ENCODE peak calls at places on chromosomes 16 and 17, in six cellular contexts. One of them, this sample, is unnamed.

GRCh38 chr16:19282101-19282500 is 3.4 kb upstream of the CLEC19A start:
- DNase-seq in activated CD8-positive, alpha-beta memory T cell treated with anti-CD3 and anti-CD28 coated beads for 1 hour: no peak
- DNase-seq in CD8-positive, alpha-beta T cell: no peak
- DNase-seq in AG08395: no peak
- DNase-seq in effector memory CD4-positive, alpha-beta T cell: no peak
- DNase-seq in hippocampal formation: no peak
- DNase-seq in this sample: no peak

GRCh38 chr16:88686062-88686438 is 257 bp downstream of the SNAI3 start:
- DNase-seq in AG08395: no peak
- DNase-seq in activated CD8-positive, alpha-beta memory T cell treated with anti-CD3 and anti-CD28 coated beads for 1 hour: no peak
- DNase-seq in effector memory CD4-positive, alpha-beta T cell: peak; percentile 29
- DNase-seq in CD8-positive, alpha-beta T cell: no peak
- DNase-seq in hippocampal formation: no peak
- DNase-seq in this sample: no peak

GRCh38 chr16:85365120-85365519 is 248.0 kb upstream of the GSE1 start:
- DNase-seq in hippocampal formation: no peak
- DNase-seq in AG08395: no peak
- DNase-seq in activated CD8-positive, alpha-beta memory T cell treated with anti-CD3 and anti-CD28 coated beads for 1 hour: no peak
- DNase-seq in CD8-positive, alpha-beta T cell: no peak
- DNase-seq in effector memory CD4-positive, alpha-beta T cell: no peak
- DNase-seq in this sample: no peak

GRCh38 chr17:70033165-70033564 is 41.9 kb upstream of the KCNJ16 start:
- DNase-seq in CD8-positive, alpha-beta T cell: no peak
- DNase-seq in hippocampal formation: no peak
- DNase-seq in AG08395: no peak
- DNase-seq in activated CD8-positive, alpha-beta memory T cell treated with anti-CD3 and anti-CD28 coated beads for 1 hour: no peak
- DNase-seq in effector memory CD4-positive, alpha-beta T cell: no peak
- DNase-seq in this sample: no peak

GRCh38 chr17:32386844-32387243 is 36.9 kb downstream of the ZNF207 start:
- DNase-seq in activated CD8-positive, alpha-beta memory T cell treated with anti-CD3 and anti-CD28 coated beads for 1 hour: no peak
- DNase-seq in CD8-positive, alpha-beta T cell: no peak
- DNase-seq in AG08395: no peak
- DNase-seq in hippocampal formation: no peak
- DNase-seq in effector memory CD4-positive, alpha-beta T cell: no peak
- DNase-seq in this sample: no peak

GRCh38 chr17:31487648-31488263 is 96.3 kb downstream of the RAB11FIP4 start:
- DNase-seq in hippocampal formation: peak; percentile 82
- DNase-seq in effector memory CD4-positive, alpha-beta T cell: peak; percentile 96
- DNase-seq in CD8-positive, alpha-beta T cell: peak; percentile 94
- DNase-seq in AG08395: peak; percentile 48
- DNase-seq in activated CD8-positive, alpha-beta memory T cell treated with anti-CD3 and anti-CD28 coated beads for 1 hour: peak; percentile 87
- DNase-seq in this sample: no peak

GRCh38 chr16:75376475-75376907 is 56.8 kb downstream of the CFDP1 start:
- DNase-seq in CD8-positive, alpha-beta T cell: no peak
- DNase-seq in activated CD8-positive, alpha-beta memory T cell treated with anti-CD3 and anti-CD28 coated beads for 1 hour: no peak
- DNase-seq in effector memory CD4-positive, alpha-beta T cell: no peak
- DNase-seq in AG08395: no peak
- DNase-seq in hippocampal formation: no peak
- DNase-seq in this sample: no peak

GRCh38 chr16:23064642-23065041 is 84.6 kb downstream of the USP31 start:
- DNase-seq in activated CD8-positive, alpha-beta memory T cell treated with anti-CD3 and anti-CD28 coated beads for 1 hour: no peak
- DNase-seq in CD8-positive, alpha-beta T cell: no peak
- DNase-seq in AG08395: peak; percentile 18
- DNase-seq in effector memory CD4-positive, alpha-beta T cell: no peak
- DNase-seq in hippocampal formation: no peak
- DNase-seq in this sample: no peak

GRCh38 chr17:42050360-42051012 is at the start of gene C17orf113:
- DNase-seq in hippocampal formation: peak; percentile 13
- DNase-seq in CD8-positive, alpha-beta T cell: no peak
- DNase-seq in AG08395: peak; percentile 58
- DNase-seq in activated CD8-positive, alpha-beta memory T cell treated with anti-CD3 and anti-CD28 coated beads for 1 hour: no peak
- DNase-seq in effector memory CD4-positive, alpha-beta T cell: peak; percentile 9
- DNase-seq in this sample: no peak

GRCh38 chr17:72569193-72569946 is 448.6 kb downstream of the SOX9 start:
- DNase-seq in hippocampal formation: no peak
- DNase-seq in activated CD8-positive, alpha-beta memory T cell treated with anti-CD3 and anti-CD28 coated beads for 1 hour: no peak
- DNase-seq in CD8-positive, alpha-beta T cell: no peak
- DNase-seq in effector memory CD4-positive, alpha-beta T cell: no peak
- DNase-seq in AG08395: no peak
- DNase-seq in this sample: no peak

GRCh38 chr16:83118365-83118764 is 491.6 kb downstream of the CDH13 start:
- DNase-seq in hippocampal formation: no peak
- DNase-seq in AG08395: peak; percentile 61
- DNase-seq in CD8-positive, alpha-beta T cell: no peak
- DNase-seq in activated CD8-positive, alpha-beta memory T cell treated with anti-CD3 and anti-CD28 coated beads for 1 hour: no peak
- DNase-seq in effector memory CD4-positive, alpha-beta T cell: no peak
- DNase-seq in this sample: peak; percentile 35

GRCh38 chr17:17628388-17629008 is 37.0 kb upstream of the PEMT start:
- DNase-seq in CD8-positive, alpha-beta T cell: no peak
- DNase-seq in activated CD8-positive, alpha-beta memory T cell treated with anti-CD3 and anti-CD28 coated beads for 1 hour: no peak
- DNase-seq in AG08395: no peak
- DNase-seq in effector memory CD4-positive, alpha-beta T cell: no peak
- DNase-seq in hippocampal formation: no peak
- DNase-seq in this sample: no peak

GRCh38 chr17:40304464-40304863 is 4.5 kb upstream of the RARA start:
- DNase-seq in activated CD8-positive, alpha-beta memory T cell treated with anti-CD3 and anti-CD28 coated beads for 1 hour: no peak
- DNase-seq in effector memory CD4-positive, alpha-beta T cell: no peak
- DNase-seq in AG08395: peak; percentile 86
- DNase-seq in hippocampal formation: no peak
- DNase-seq in CD8-positive, alpha-beta T cell: no peak
- DNase-seq in this sample: peak; percentile 66

GRCh38 chr17:7102421-7102820 is 12.2 kb downstream of the ASGR2 start:
- DNase-seq in effector memory CD4-positive, alpha-beta T cell: no peak
- DNase-seq in activated CD8-positive, alpha-beta memory T cell treated with anti-CD3 and anti-CD28 coated beads for 1 hour: no peak
- DNase-seq in hippocampal formation: no peak
- DNase-seq in CD8-positive, alpha-beta T cell: no peak
- DNase-seq in AG08395: no peak
- DNase-seq in this sample: no peak

GRCh38 chr16:56911771-56912541 is 20.0 kb upstream of the HERPUD1 start:
- DNase-seq in hippocampal formation: no peak
- DNase-seq in activated CD8-positive, alpha-beta memory T cell treated with anti-CD3 and anti-CD28 coated beads for 1 hour: no peak
- DNase-seq in AG08395: peak; percentile 32
- DNase-seq in CD8-positive, alpha-beta T cell: no peak
- DNase-seq in effector memory CD4-positive, alpha-beta T cell: no peak
- DNase-seq in this sample: no peak

GRCh38 chr17:40419559-40420331 is 2.0 kb upstream of the TOP2A start:
- DNase-seq in AG08395: no peak
- DNase-seq in hippocampal formation: no peak
- DNase-seq in effector memory CD4-positive, alpha-beta T cell: no peak
- DNase-seq in CD8-positive, alpha-beta T cell: no peak
- DNase-seq in activated CD8-positive, alpha-beta memory T cell treated with anti-CD3 and anti-CD28 coated beads for 1 hour: no peak
- DNase-seq in this sample: no peak

GRCh38 chr16:85856054-85856453 is 42.9 kb upstream of the IRF8 start:
- DNase-seq in AG08395: no peak
- DNase-seq in CD8-positive, alpha-beta T cell: no peak
- DNase-seq in hippocampal formation: no peak
- DNase-seq in activated CD8-positive, alpha-beta memory T cell treated with anti-CD3 and anti-CD28 coated beads for 1 hour: no peak
- DNase-seq in effector memory CD4-positive, alpha-beta T cell: no peak
- DNase-seq in this sample: no peak

GRCh38 chr17:17724307-17724921 is 43.2 kb downstream of the RAI1 start:
- DNase-seq in AG08395: peak; percentile 45
- DNase-seq in CD8-positive, alpha-beta T cell: no peak
- DNase-seq in activated CD8-positive, alpha-beta memory T cell treated with anti-CD3 and anti-CD28 coated beads for 1 hour: no peak
- DNase-seq in effector memory CD4-positive, alpha-beta T cell: no peak
- DNase-seq in hippocampal formation: no peak
- DNase-seq in this sample: no peak

GRCh38 chr16:64094992-64095579 is 1026.8 kb downstream of the CDH11 start:
- DNase-seq in hippocampal formation: no peak
- DNase-seq in effector memory CD4-positive, alpha-beta T cell: no peak
- DNase-seq in AG08395: peak; percentile 44
- DNase-seq in activated CD8-positive, alpha-beta memory T cell treated with anti-CD3 and anti-CD28 coated beads for 1 hour: no peak
- DNase-seq in CD8-positive, alpha-beta T cell: no peak
- DNase-seq in this sample: no peak

GRCh38 chr17:17701112-17701511 is 19.9 kb downstream of the RAI1 start:
- DNase-seq in hippocampal formation: no peak
- DNase-seq in activated CD8-positive, alpha-beta memory T cell treated with anti-CD3 and anti-CD28 coated beads for 1 hour: no peak
- DNase-seq in effector memory CD4-positive, alpha-beta T cell: no peak
- DNase-seq in AG08395: no peak
- DNase-seq in CD8-positive, alpha-beta T cell: no peak
- DNase-seq in this sample: no peak

GRCh38 chr16:54282202-54282922 is 4.2 kb downstream of the IRX3 start:
- DNase-seq in effector memory CD4-positive, alpha-beta T cell: no peak
- DNase-seq in hippocampal formation: no peak
- DNase-seq in CD8-positive, alpha-beta T cell: no peak
- DNase-seq in activated CD8-positive, alpha-beta memory T cell treated with anti-CD3 and anti-CD28 coated beads for 1 hour: no peak
- DNase-seq in AG08395: no peak
- DNase-seq in this sample: no peak

GRCh38 chr17:2192367-2193028 is 111.1 kb downstream of the SMG6 start:
- DNase-seq in hippocampal formation: no peak
- DNase-seq in activated CD8-positive, alpha-beta memory T cell treated with anti-CD3 and anti-CD28 coated beads for 1 hour: peak; percentile 50
- DNase-seq in CD8-positive, alpha-beta T cell: peak; percentile 24
- DNase-seq in AG08395: peak; percentile 82
- DNase-seq in effector memory CD4-positive, alpha-beta T cell: no peak
- DNase-seq in this sample: peak; percentile 95

GRCh38 chr17:75051941-75052340 is 4.9 kb downstream of the KCTD2 start:
- DNase-seq in hippocampal formation: no peak
- DNase-seq in activated CD8-positive, alpha-beta memory T cell treated with anti-CD3 and anti-CD28 coated beads for 1 hour: no peak
- DNase-seq in AG08395: no peak
- DNase-seq in CD8-positive, alpha-beta T cell: no peak
- DNase-seq in effector memory CD4-positive, alpha-beta T cell: no peak
- DNase-seq in this sample: no peak

GRCh38 chr16:31382485-31383161 is 10.5 kb upstream of the ITGAD start:
- DNase-seq in effector memory CD4-positive, alpha-beta T cell: no peak
- DNase-seq in AG08395: peak; percentile 75
- DNase-seq in hippocampal formation: peak; percentile 14
- DNase-seq in activated CD8-positive, alpha-beta memory T cell treated with anti-CD3 and anti-CD28 coated beads for 1 hour: peak; percentile 3
- DNase-seq in CD8-positive, alpha-beta T cell: peak; percentile 35
- DNase-seq in this sample: peak; percentile 41

GRCh38 chr16:30934827-30935557 is 11.6 kb downstream of the FBXL19 start:
- DNase-seq in hippocampal formation: no peak
- DNase-seq in CD8-positive, alpha-beta T cell: no peak
- DNase-seq in AG08395: peak; percentile 52
- DNase-seq in effector memory CD4-positive, alpha-beta T cell: no peak
- DNase-seq in activated CD8-positive, alpha-beta memory T cell treated with anti-CD3 and anti-CD28 coated beads for 1 hour: no peak
- DNase-seq in this sample: peak; percentile 52

GRCh38 chr17:9484789-9485188 is 90.8 kb downstream of the STX8 start:
- DNase-seq in activated CD8-positive, alpha-beta memory T cell treated with anti-CD3 and anti-CD28 coated beads for 1 hour: no peak
- DNase-seq in hippocampal formation: no peak
- DNase-seq in effector memory CD4-positive, alpha-beta T cell: no peak
- DNase-seq in AG08395: peak; percentile 51
- DNase-seq in CD8-positive, alpha-beta T cell: no peak
- DNase-seq in this sample: peak; percentile 12

GRCh38 chr16:13453325-13453724 is 466.6 kb upstream of the ERCC4 start:
- DNase-seq in hippocampal formation: no peak
- DNase-seq in AG08395: no peak
- DNase-seq in activated CD8-positive, alpha-beta memory T cell treated with anti-CD3 and anti-CD28 coated beads for 1 hour: no peak
- DNase-seq in effector memory CD4-positive, alpha-beta T cell: no peak
- DNase-seq in CD8-positive, alpha-beta T cell: no peak
- DNase-seq in this sample: no peak

GRCh38 chr17:68344701-68345136 is 53.4 kb downstream of the ARSG start:
- DNase-seq in effector memory CD4-positive, alpha-beta T cell: peak; percentile 17
- DNase-seq in activated CD8-positive, alpha-beta memory T cell treated with anti-CD3 and anti-CD28 coated beads for 1 hour: no peak
- DNase-seq in AG08395: no peak
- DNase-seq in hippocampal formation: no peak
- DNase-seq in CD8-positive, alpha-beta T cell: peak; percentile 8
- DNase-seq in this sample: no peak

GRCh38 chr17:3740611-3741073 is 16.9 kb downstream of the HASPIN start:
- DNase-seq in hippocampal formation: no peak
- DNase-seq in effector memory CD4-positive, alpha-beta T cell: peak; percentile 57
- DNase-seq in CD8-positive, alpha-beta T cell: no peak
- DNase-seq in activated CD8-positive, alpha-beta memory T cell treated with anti-CD3 and anti-CD28 coated beads for 1 hour: no peak
- DNase-seq in AG08395: no peak
- DNase-seq in this sample: no peak

GRCh38 chr17:67151717-67152116 is 93.3 kb downstream of the HELZ start:
- DNase-seq in AG08395: peak; percentile 3
- DNase-seq in CD8-positive, alpha-beta T cell: no peak
- DNase-seq in hippocampal formation: no peak
- DNase-seq in effector memory CD4-positive, alpha-beta T cell: no peak
- DNase-seq in activated CD8-positive, alpha-beta memory T cell treated with anti-CD3 and anti-CD28 coated beads for 1 hour: no peak
- DNase-seq in this sample: peak; percentile 72